ENCODE peak calls at places on chromosomes 4 and X, in four cellular contexts. One of them, this sample, is unnamed.

GRCh38 chr4:88276952-88277710 is 7.2 kb downstream of the PPM1K start:
- DNase-seq in GM12878: no peak
- DNase-seq in A549: no peak
- DNase-seq in HepG2: no peak
- DNase-seq in this sample: no peak

GRCh38 chrX:12949927-12950656 is 24.8 kb upstream of the TMSB4X start:
- DNase-seq in HepG2: no peak
- DNase-seq in A549: no peak
- DNase-seq in GM12878: peak; percentile 99
- DNase-seq in this sample: peak; percentile 62

GRCh38 chrX:13069771-13070410 is 25.5 kb upstream of the FAM9C start:
- DNase-seq in HepG2: no peak
- DNase-seq in GM12878: no peak
- DNase-seq in A549: no peak
- DNase-seq in this sample: no peak

GRCh38 chrX:39922497-39922896 is 175.3 kb downstream of the BCOR start:
- DNase-seq in A549: no peak
- DNase-seq in GM12878: no peak
- DNase-seq in HepG2: no peak
- DNase-seq in this sample: no peak

GRCh38 chr4:185738851-185739250 is 73.1 kb downstream of the SORBS2 start:
- DNase-seq in HepG2: no peak
- DNase-seq in GM12878: no peak
- DNase-seq in A549: no peak
- DNase-seq in this sample: no peak

GRCh38 chr4:10579700-10580099 is 104.9 kb downstream of the CLNK start:
- DNase-seq in HepG2: no peak
- DNase-seq in A549: no peak
- DNase-seq in GM12878: no peak
- DNase-seq in this sample: no peak

GRCh38 chr4:144658908-144659307 is 13.0 kb downstream of the HHIP start:
- DNase-seq in A549: no peak
- DNase-seq in HepG2: no peak
- DNase-seq in GM12878: no peak
- DNase-seq in this sample: no peak

GRCh38 chr4:151266542-151266941 is 10.4 kb upstream of the PRSS48 start:
- DNase-seq in HepG2: no peak
- DNase-seq in A549: no peak
- DNase-seq in GM12878: no peak
- DNase-seq in this sample: no peak

GRCh38 chr4:54384563-54384962 is 155.5 kb downstream of the PDGFRA start:
- DNase-seq in A549: no peak
- DNase-seq in GM12878: no peak
- DNase-seq in HepG2: peak; percentile 3
- DNase-seq in this sample: no peak

GRCh38 chrX:69919749-69920148 is 130.0 kb downstream of the AWAT2 start:
- DNase-seq in HepG2: peak; percentile 0
- DNase-seq in A549: no peak
- DNase-seq in GM12878: no peak
- DNase-seq in this sample: no peak

GRCh38 chrX:118666521-118666920 is 60.9 kb upstream of the IL13RA1 start:
- DNase-seq in A549: peak; percentile 10
- DNase-seq in HepG2: peak; percentile 0
- DNase-seq in GM12878: no peak
- DNase-seq in this sample: no peak

GRCh38 chr4:189912170-189912569 is 28.5 kb upstream of the FRG1 start:
- DNase-seq in A549: no peak
- DNase-seq in HepG2: no peak
- DNase-seq in GM12878: no peak
- DNase-seq in this sample: peak; percentile 13

GRCh38 chr4:123898941-123899666 is 502.5 kb downstream of the SPRY1 start:
- DNase-seq in A549: no peak
- DNase-seq in HepG2: no peak
- DNase-seq in GM12878: no peak
- DNase-seq in this sample: no peak

GRCh38 chrX:22136711-22137110 is 104.6 kb downstream of the PHEX start:
- DNase-seq in GM12878: no peak
- DNase-seq in A549: no peak
- DNase-seq in HepG2: no peak
- DNase-seq in this sample: no peak

GRCh38 chr4:101039367-101039766 is 308.0 kb downstream of the PPP3CA start:
- DNase-seq in HepG2: no peak
- DNase-seq in GM12878: no peak
- DNase-seq in A549: no peak
- DNase-seq in this sample: no peak

GRCh38 chrX:114959729-114960128 is 57.7 kb downstream of the IL13RA2 start:
- DNase-seq in A549: no peak
- DNase-seq in GM12878: no peak
- DNase-seq in HepG2: no peak
- DNase-seq in this sample: peak; percentile 5

GRCh38 chr4:40409835-40410234 is 74.7 kb downstream of the CHRNA9 start:
- DNase-seq in A549: no peak
- DNase-seq in HepG2: no peak
- DNase-seq in GM12878: no peak
- DNase-seq in this sample: no peak

GRCh38 chr4:111037591-111037990 is 414.7 kb upstream of the PITX2 start:
- DNase-seq in HepG2: no peak
- DNase-seq in A549: no peak
- DNase-seq in GM12878: no peak
- DNase-seq in this sample: no peak

GRCh38 chr4:101299899-101300540 is 47.3 kb downstream of the PPP3CA start:
- DNase-seq in HepG2: no peak
- DNase-seq in GM12878: no peak
- DNase-seq in A549: no peak
- DNase-seq in this sample: no peak

GRCh38 chr4:161101881-161102280 is 1061.9 kb downstream of the FSTL5 start:
- DNase-seq in GM12878: no peak
- DNase-seq in HepG2: no peak
- DNase-seq in A549: no peak
- DNase-seq in this sample: no peak
- TF ChIP-seq CHD4 in GM12878: no peak
- TF ChIP-seq CHD4 in HepG2: no peak
- TF ChIP-seq CHD4 in A549: no peak
- TF ChIP-seq CHD4 in this sample: no peak

DNA sequence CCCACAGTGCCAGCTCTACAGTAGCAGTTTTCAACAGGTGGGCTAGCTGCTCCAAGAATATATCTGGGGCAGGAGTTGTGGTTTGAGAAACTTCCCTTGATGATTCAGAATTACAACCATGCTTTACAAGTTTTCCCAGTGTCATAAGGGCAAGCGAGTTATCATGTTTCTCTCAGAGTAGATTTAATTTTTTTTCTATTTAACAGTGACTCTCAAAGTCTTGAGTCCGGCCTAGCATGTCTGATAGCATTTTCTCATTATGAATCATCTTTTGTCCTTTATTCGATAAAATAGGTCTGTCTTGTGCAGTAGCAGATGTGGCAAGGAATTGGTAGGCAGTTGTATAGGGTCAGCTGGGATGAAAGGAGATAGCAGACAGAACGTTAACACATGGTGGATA is 62.2 kb upstream of the SPANXD start:
- DNase-seq in HepG2: no peak
- DNase-seq in A549: no peak
- DNase-seq in GM12878: no peak
- DNase-seq in this sample: no peak
- TF ChIP-seq CHD4 in HepG2: no peak
- TF ChIP-seq CHD4 in A549: no peak
- TF ChIP-seq CHD4 in GM12878: no peak
- TF ChIP-seq CHD4 in this sample: no peak

GRCh38 chrX:85992811-85993229 is 54.5 kb downstream of the CHM start:
- DNase-seq in A549: no peak
- DNase-seq in HepG2: peak; percentile 3
- DNase-seq in GM12878: no peak
- DNase-seq in this sample: peak; percentile 16
- TF ChIP-seq CHD4 in A549: no peak
- TF ChIP-seq CHD4 in HepG2: no peak
- TF ChIP-seq CHD4 in GM12878: no peak
- TF ChIP-seq CHD4 in this sample: no peak

DNA sequence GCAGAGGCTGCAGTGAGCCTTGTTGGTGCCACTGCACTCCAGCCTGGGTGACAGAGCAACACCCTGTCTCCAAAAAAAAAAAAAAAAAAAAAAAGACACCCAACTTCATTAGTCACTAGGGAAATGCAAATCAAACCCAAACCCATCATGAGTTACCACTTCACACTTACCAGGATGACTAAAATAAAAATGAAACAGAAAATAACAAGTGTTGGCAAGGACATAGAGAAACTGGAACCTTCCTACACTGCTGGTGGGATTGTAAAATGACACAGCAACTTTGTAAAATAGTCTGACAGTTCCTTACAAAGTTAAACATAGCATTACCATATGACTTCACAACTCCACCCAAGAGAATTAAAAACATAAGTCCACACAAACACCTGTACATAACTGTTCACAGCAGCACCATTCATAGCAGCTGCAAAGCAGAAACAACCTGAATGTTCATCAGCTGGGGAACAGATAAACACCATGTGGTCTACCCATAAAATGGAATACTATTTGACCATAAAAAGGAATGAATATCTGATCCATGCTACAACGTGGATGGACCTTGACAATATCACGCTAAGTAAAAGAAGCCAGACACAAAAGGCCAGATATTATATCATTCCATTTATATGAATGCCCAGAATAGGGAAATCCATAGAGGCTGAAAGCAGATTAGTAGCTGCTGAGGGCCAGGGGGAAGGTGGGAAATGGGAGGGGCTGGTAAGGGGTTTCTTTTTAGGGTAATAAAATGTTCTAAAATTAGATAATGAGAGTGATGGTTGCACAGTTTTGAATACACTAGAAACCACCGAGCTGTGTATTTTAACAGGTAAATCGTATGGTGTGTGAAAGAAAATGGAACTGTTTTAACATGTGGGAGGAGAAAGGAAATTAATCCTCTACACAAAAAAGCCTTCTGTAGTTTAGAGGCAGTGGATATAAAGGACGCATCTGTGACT is 18.3 kb downstream of the CD99L2 start:
- DNase-seq in GM12878: peak; percentile 53
- DNase-seq in A549: no peak
- DNase-seq in HepG2: no peak
- DNase-seq in this sample: no peak
- TF ChIP-seq CHD4 in GM12878: no peak
- TF ChIP-seq CHD4 in A549: no peak
- TF ChIP-seq CHD4 in HepG2: no peak
- TF ChIP-seq CHD4 in this sample: no peak